ENCODE peak calls at places on chromosomes 7 and 10, in four cellular contexts. One of them, this sample, is unnamed.

GRCh38 chr10:101763141-101763540 is 12.8 kb downstream of the FGF8 start:
- DNase-seq in osteocyte: no peak
- DNase-seq in endothelial cell: no peak
- DNase-seq in HFFc6: no peak
- DNase-seq in this sample: no peak

GRCh38 chr7:125927556-125927955 is 997.9 kb upstream of the POT1 start:
- DNase-seq in osteocyte: no peak
- DNase-seq in endothelial cell: no peak
- DNase-seq in HFFc6: no peak
- DNase-seq in this sample: no peak

GRCh38 chr10:99467236-99467999 is 37.0 kb upstream of the GOT1 start:
- DNase-seq in osteocyte: no peak
- DNase-seq in endothelial cell: no peak
- DNase-seq in HFFc6: no peak
- DNase-seq in this sample: no peak

GRCh38 chr10:128058106-128058745 is 68.0 kb downstream of the MKI67 start:
- DNase-seq in osteocyte: no peak
- DNase-seq in endothelial cell: no peak
- DNase-seq in HFFc6: no peak
- DNase-seq in this sample: no peak

GRCh38 chr10:79375321-79376077 is 28.2 kb downstream of the PPIF start:
- DNase-seq in osteocyte: peak; percentile 81
- DNase-seq in endothelial cell: no peak
- DNase-seq in HFFc6: peak; percentile 42
- DNase-seq in this sample: no peak

GRCh38 chr10:101941871-101942270 is 98.3 kb upstream of the KCNIP2 start:
- DNase-seq in osteocyte: no peak
- DNase-seq in endothelial cell: no peak
- DNase-seq in HFFc6: peak; percentile 8
- DNase-seq in this sample: no peak

GRCh38 chr7:127943541-127944521 is 87.4 kb downstream of the LRRC4 start:
- DNase-seq in osteocyte: no peak
- DNase-seq in endothelial cell: no peak
- DNase-seq in HFFc6: no peak
- DNase-seq in this sample: no peak

GRCh38 chr10:77513220-77513619 is 124.4 kb downstream of the KCNMA1 start:
- DNase-seq in osteocyte: no peak
- DNase-seq in endothelial cell: no peak
- DNase-seq in HFFc6: no peak
- DNase-seq in this sample: no peak

GRCh38 chr10:67794909-67795460 is 43.0 kb downstream of the DNAJC12 start:
- DNase-seq in osteocyte: no peak
- DNase-seq in endothelial cell: no peak
- DNase-seq in HFFc6: no peak
- DNase-seq in this sample: no peak
- TF ChIP-seq CTCF in osteocyte: no peak
- TF ChIP-seq CTCF in endothelial cell: no peak
- TF ChIP-seq CTCF in HFFc6: no peak
- TF ChIP-seq CTCF in this sample: no peak

DNA sequence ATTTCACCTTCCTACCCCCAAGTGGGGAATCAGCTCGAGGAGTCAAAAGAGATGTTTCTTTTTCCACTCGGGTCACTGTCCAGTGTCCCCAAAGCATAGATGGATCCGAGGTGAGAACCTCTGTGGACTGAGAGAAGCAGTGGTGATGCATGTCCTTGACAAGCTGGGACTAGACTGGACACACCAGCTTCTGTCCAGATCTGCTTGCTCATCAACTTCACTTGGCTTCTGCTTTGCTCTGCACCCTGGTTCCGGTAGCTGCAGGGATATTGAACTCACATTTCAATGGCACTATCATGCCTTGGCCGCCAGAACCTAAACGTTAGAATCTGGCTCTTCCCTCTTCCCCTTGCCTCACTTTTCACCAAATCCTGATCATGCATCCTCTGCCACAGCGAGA is 50.3 kb upstream of the CXCL12 start:
- DNase-seq in osteocyte: no peak
- DNase-seq in endothelial cell: no peak
- DNase-seq in HFFc6: no peak
- DNase-seq in this sample: no peak
- TF ChIP-seq CTCF in osteocyte: no peak
- TF ChIP-seq CTCF in endothelial cell: no peak
- TF ChIP-seq CTCF in HFFc6: no peak
- TF ChIP-seq CTCF in this sample: no peak

DNA sequence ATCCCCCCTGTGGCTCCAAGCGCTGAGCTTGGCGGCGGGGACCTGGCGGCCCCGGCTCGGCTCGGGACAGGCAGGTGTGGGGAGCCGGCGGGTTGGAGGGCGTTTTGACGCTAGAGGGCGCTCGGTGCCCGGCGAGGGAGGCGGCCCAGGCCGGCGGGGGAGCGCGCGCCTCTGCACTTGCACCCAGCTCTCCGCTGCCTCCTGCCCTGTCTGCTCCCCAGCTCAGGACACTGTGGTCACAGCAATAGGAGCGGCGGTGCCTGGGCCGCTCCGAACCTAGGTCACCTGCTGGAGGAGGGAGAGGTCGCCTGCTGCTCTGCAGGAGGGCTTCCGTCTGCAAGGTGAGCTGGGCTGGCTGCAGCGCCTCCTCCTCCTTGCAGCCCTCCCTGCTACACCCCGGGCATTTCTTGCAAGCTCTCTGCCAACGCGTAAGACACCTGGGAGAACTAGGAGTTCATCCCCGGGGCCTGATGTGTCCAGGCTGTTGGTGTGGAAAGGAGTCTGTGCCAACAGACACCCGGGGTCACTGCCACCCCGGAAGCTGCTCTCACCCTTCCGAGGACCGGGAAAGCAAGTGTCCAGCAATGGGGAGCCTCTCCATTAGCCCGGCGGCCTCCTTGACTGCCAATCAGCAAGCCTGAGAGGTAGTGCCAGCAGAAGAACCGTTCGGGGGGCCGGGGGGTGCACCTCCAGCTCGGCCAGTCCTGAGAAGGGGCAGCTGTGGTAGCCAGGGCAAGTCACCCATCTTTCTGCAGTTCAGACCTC is 620.4 kb downstream of the GALNT17 start:
- DNase-seq in osteocyte: peak; percentile 86
- DNase-seq in endothelial cell: peak; percentile 80
- DNase-seq in HFFc6: no peak
- DNase-seq in this sample: peak; percentile 84
- TF ChIP-seq CTCF in osteocyte: peak; percentile 75
- TF ChIP-seq CTCF in endothelial cell: peak; percentile 84
- TF ChIP-seq CTCF in HFFc6: peak; percentile 73
- TF ChIP-seq CTCF in this sample: peak; percentile 72

GRCh38 chr10:114526497-114527238 is 122.4 kb upstream of the AFAP1L2 start:
- DNase-seq in osteocyte: no peak
- DNase-seq in endothelial cell: peak; percentile 74
- DNase-seq in HFFc6: no peak
- DNase-seq in this sample: peak; percentile 87
- TF ChIP-seq CTCF in osteocyte: no peak
- TF ChIP-seq CTCF in endothelial cell: no peak
- TF ChIP-seq CTCF in HFFc6: no peak
- TF ChIP-seq CTCF in this sample: no peak